ENCODE peak calls at places on chromosomes 5 and 9, in five cellular contexts. E is testis, O is body of pancreas, K is uterus, J is IMR-90. Y is an unnamed sample.

GRCh38 chr5:343461-344401 is 22.2 kb downstream of the AHRR start:
- DNase-seq in J (peak), E (peak), K (no peak), O (peak), Y (peak)

GRCh38 chr9:6382681-6383080 is 30.3 kb upstream of the UHRF2 start:
- DNase-seq in K (no peak), E (no peak), O (no peak), J (peak), Y (no peak)

GRCh38 chr5:16842916-16843315 is 93.2 kb downstream of the MYO10 start:
- DNase-seq in E (no peak), K (no peak), O (no peak), J (no peak), Y (no peak)

GRCh38 chr5:98497391-98497790 is 276.1 kb upstream of the RGMB start:
- DNase-seq in O (no peak), E (no peak), K (no peak), J (no peak), Y (no peak)

GRCh38 chr9:71349218-71349617 is 227.8 kb upstream of the TRPM3 start:
- DNase-seq in J (peak), K (no peak), O (no peak), E (no peak), Y (no peak)

GRCh38 chr5:84437673-84438315 is 53.1 kb upstream of the EDIL3 start:
- DNase-seq in K (no peak), E (no peak), J (peak), O (no peak), Y (no peak)

GRCh38 chr5:134634227-134634626 is 1.6 kb upstream of the SAR1B start:
- DNase-seq in E (no peak), K (no peak), J (no peak), O (no peak), Y (no peak)

GRCh38 chr9:10048994-10049393 is 563.8 kb downstream of the PTPRD start:
- DNase-seq in E (no peak), J (no peak), K (no peak), O (no peak), Y (no peak)

GRCh38 chr5:169126376-169127043 is 174.4 kb downstream of the SLIT3 start:
- DNase-seq in O (no peak), J (no peak), E (no peak), K (no peak), Y (no peak)

GRCh38 chr9:34046784-34047379 is 1.8 kb downstream of the UBAP2 start:
- DNase-seq in E (no peak), O (peak), K (no peak), J (peak), Y (peak)
- TF ChIP-seq POLR2A in E (no peak), O (peak), K (no peak), J (no peak), Y (no peak)

GRCh38 chr5:149432377-149432776 is 53.3 kb upstream of the IL17B start:
- DNase-seq in J (no peak), E (no peak), K (peak), O (no peak), Y (no peak)
- TF ChIP-seq POLR2A in J (no peak), E (no peak), K (no peak), O (no peak), Y (no peak)

DNA sequence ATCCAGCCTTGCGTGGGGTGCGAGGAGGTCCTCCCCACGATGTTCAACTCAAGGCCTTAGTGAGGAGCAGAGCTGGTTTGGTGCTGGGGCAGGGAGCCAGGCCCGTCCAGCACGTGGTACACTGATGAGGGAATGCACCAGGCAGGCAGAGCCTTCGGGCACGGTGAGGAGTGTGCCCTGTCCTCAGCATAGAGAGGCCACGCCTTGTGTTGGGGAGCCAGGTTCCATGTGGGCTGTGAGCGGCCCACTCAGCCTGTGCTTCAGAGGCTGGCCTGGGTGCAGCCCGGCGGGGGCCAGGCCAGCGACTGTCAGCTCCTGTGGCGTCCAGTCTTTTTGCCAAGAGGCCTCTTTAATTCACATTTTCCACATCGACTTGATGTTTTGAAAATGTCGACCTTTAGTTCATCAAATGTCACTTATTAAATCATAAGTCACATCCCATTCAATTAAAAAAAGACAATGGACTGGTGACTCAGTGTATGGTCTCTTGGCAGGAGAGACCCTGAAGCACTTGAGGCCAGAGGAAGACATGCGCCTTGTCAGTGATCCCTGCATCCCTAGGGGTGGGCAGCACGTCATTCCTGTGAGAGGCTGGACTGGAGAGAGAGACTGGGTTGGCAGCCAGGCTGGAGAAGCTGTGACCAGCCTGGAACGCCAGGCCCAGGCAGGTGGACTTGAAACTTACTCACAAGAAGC is 21.7 kb downstream of the ERGIC1 start:
- DNase-seq in J (no peak), K (peak), O (peak), E (peak), Y (no peak)
- TF ChIP-seq POLR2A in J (no peak), K (no peak), O (no peak), E (no peak), Y (no peak)

DNA sequence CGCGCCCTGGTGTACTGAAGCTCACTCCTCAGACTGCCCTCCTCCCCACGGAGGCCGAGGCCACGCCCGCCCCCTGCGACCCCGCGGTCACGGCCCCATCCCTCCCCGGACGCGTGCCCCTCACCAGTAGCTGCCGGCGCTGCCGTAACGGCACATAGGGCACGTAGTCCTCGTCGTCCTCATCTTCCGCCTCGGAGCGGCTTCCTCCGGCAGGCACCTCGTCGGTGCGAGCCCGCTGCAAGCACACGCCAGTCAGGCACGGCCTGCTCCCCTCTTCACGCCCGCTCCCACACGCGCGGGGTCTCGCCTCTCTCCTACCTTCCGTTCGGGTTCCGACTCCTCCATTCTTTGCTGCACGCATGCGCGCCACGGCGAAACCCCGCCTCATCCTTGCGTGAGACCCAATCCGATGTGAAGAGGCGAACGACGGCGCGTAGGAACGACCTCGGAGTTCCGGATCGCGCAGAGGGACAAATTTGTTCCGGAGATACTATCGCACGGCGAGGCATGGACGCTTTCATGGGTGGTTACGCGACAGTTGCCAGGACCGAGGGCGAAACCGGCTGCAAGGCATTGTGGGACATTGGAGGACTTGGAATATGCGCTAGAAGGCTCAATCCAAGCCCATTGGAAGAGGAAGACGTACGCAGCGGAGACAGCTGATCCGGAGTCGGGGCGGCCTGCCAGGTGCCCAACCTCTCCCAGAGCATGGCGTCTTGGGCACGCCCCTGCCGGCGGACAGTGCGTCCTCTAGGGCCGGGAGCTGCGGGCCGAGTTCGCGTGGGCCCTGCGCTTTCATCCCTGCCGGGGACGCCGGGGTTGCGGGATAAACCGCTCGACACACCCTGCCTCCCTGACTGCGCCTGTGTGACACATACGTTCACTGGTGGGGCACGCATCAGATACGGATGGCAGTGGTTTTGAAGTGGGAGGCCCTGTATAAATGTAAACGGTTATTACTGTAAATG is at the start of gene DDX41:
- DNase-seq in E (peak), O (peak), J (peak), K (peak), Y (peak)
- TF ChIP-seq POLR2A in E (no peak), O (peak), J (peak), K (peak), Y (peak)